ENCODE peak calls at places on chromosomes 6 and 20, in eight cellular contexts. G is HCT116, C is tibial nerve, L is ovary, F is uterus, O is esophagus squamous epithelium, H is stomach, I is heart left ventricle. S is an unnamed sample.

GRCh38 chr6:166221040-166221439 is 53.4 kb upstream of the TBXT start:
- DNase-seq in G (no peak), C (no peak), L (no peak), F (no peak), O (no peak), H (no peak), I (no peak), S (no peak)

GRCh38 chr6:71321344-71321743 is 32.7 kb downstream of the OGFRL1 start:
- DNase-seq in G (no peak), C (no peak), L (no peak), F (no peak), O (no peak), H (no peak), I (no peak), S (no peak)

GRCh38 chr6:5361371-5361770 is 100.1 kb downstream of the FARS2 start:
- DNase-seq in G (no peak), C (no peak), L (no peak), F (no peak), O (no peak), H (no peak), I (no peak), S (no peak)

GRCh38 chr6:29531668-29532067 is 27.9 kb downstream of the UBD start:
- DNase-seq in G (no peak), C (no peak), L (no peak), F (no peak), O (no peak), H (no peak), I (no peak), S (no peak)

GRCh38 chr6:134636221-134636830 is 313.6 kb downstream of the ALDH8A1 start:
- DNase-seq in G (no peak), C (no peak), L (no peak), F (no peak), O (no peak), H (no peak), I (no peak), S (no peak)

GRCh38 chr20:38806855-38807655 is 1.6 kb downstream of the PPP1R16B start:
- DNase-seq in G (no peak), C (no peak), L (no peak), F (no peak), O (no peak), H (no peak), I (no peak), S (no peak)

GRCh38 chr6:100289285-100289684 is 175.4 kb downstream of the SIM1 start:
- DNase-seq in G (no peak), C (no peak), L (no peak), F (no peak), O (no peak), H (no peak), I (no peak), S (no peak)

GRCh38 chr20:46282669-46283068 is 25.6 kb downstream of the CDH22 start:
- DNase-seq in G (no peak), C (no peak), L (no peak), F (no peak), O (no peak), H (no peak), I (no peak), S (no peak)

GRCh38 chr6:91167846-91168245 is 581.0 kb upstream of the MAP3K7 start:
- DNase-seq in G (no peak), C (no peak), L (no peak), F (no peak), O (no peak), H (no peak), I (no peak), S (no peak)

GRCh38 chr20:6651561-6651960 is 115.9 kb upstream of the BMP2 start:
- DNase-seq in G (no peak), C (no peak), L (no peak), F (no peak), O (no peak), H (no peak), I (no peak), S (no peak)

GRCh38 chr6:166587631-166588413 is 1.3 kb upstream of the RAMACL start:
- DNase-seq in G (no peak), C (no peak), L (no peak), F (no peak), O (no peak), H (no peak), I (no peak), S (no peak)

GRCh38 chr20:57633945-57634491 is 13.8 kb upstream of the ZBP1 start:
- DNase-seq in G (no peak), C (no peak), L (no peak), F (no peak), O (no peak), H (no peak), I (no peak), S (no peak)

GRCh38 chr6:157107915-157108651 is 215.2 kb downstream of the TMEM242 start:
- DNase-seq in G (no peak), C (no peak), L (no peak), F (no peak), O (no peak), H (no peak), I (no peak), S (no peak)

GRCh38 chr6:27250277-27250954 is 2.9 kb downstream of the PRSS16 start:
- DNase-seq in G (no peak), C (no peak), L (no peak), F (no peak), O (no peak), H (no peak), I (no peak), S (peak; percentile 36)

GRCh38 chr6:97437087-97437486 is 154.1 kb upstream of the MMS22L start:
- DNase-seq in G (peak; percentile 19), C (no peak), L (no peak), F (no peak), O (no peak), H (no peak), I (no peak), S (no peak)

GRCh38 chr6:3693879-3694278 is 57.6 kb downstream of the PXDC1 start:
- DNase-seq in G (no peak), C (no peak), L (no peak), F (no peak), O (no peak), H (no peak), I (no peak), S (no peak)

GRCh38 chr20:36861875-36862801 is 13.8 kb upstream of the TLDC2 start:
- DNase-seq in G (peak; percentile 42), C (peak; percentile 94), L (peak; percentile 87), F (peak; percentile 90), O (no peak), H (peak; percentile 52), I (peak; percentile 94), S (peak; percentile 80)

GRCh38 chr6:141914646-141915045 is 218.1 kb upstream of the GJE1 start:
- DNase-seq in G (no peak), C (no peak), L (no peak), F (no peak), O (no peak), H (no peak), I (no peak), S (no peak)

GRCh38 chr6:14635195-14635594 is 517.6 kb downstream of the CD83 start:
- DNase-seq in G (no peak), C (no peak), L (no peak), F (no peak), O (no peak), H (peak; percentile 36), I (no peak), S (no peak)

GRCh38 chr6:37897819-37898534 is 78.5 kb downstream of the ZFAND3 start:
- DNase-seq in G (no peak), C (no peak), L (no peak), F (no peak), O (no peak), H (no peak), I (no peak), S (no peak)

GRCh38 chr6:37893262-37893661 is 73.7 kb downstream of the ZFAND3 start:
- DNase-seq in G (no peak), C (no peak), L (no peak), F (no peak), O (no peak), H (no peak), I (no peak), S (no peak)

GRCh38 chr6:37894585-37894984 is 75.1 kb downstream of the ZFAND3 start:
- DNase-seq in G (no peak), C (no peak), L (no peak), F (no peak), O (no peak), H (no peak), I (no peak), S (no peak)

GRCh38 chr6:37897321-37897720 is 77.8 kb downstream of the ZFAND3 start:
- DNase-seq in G (peak; percentile 73), C (no peak), L (no peak), F (no peak), O (no peak), H (no peak), I (no peak), S (no peak)
- H3K4me3 ChIP-seq in G (peak overlapping the region; percentile 38), C (no peak overlapping the region), L (no peak overlapping the region), F (no peak overlapping the region), O (no peak overlapping the region), H (no peak overlapping the region), I (no peak overlapping the region), S (no peak overlapping the region)

DNA sequence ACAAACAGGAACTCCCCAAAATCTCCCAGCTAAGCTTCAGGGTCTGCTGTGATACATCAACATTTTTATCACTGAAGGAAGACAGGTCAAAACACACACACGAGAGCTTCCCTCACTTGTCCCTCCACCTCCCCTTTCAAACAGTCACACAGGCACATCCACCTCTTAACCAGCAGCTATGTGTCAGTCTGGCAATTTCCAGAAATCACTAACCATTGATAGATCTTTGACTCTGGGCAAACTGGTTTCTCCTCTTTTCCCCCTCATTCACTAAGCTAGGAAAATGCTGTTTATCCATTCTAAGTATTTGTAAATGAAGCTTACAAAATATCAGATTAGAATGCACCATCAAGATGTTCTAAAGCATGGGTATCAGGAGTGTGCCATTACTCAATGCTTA is 87.8 kb downstream of the DCDC2 start:
- DNase-seq in G (no peak), C (no peak), L (no peak), F (no peak), O (no peak), H (no peak), I (no peak), S (peak; percentile 9)
- TF ChIP-seq POLR2A in G (no peak), C (no peak), L (no peak), F (no peak), O (no peak), H (no peak), I (no peak), S (no peak)

DNA sequence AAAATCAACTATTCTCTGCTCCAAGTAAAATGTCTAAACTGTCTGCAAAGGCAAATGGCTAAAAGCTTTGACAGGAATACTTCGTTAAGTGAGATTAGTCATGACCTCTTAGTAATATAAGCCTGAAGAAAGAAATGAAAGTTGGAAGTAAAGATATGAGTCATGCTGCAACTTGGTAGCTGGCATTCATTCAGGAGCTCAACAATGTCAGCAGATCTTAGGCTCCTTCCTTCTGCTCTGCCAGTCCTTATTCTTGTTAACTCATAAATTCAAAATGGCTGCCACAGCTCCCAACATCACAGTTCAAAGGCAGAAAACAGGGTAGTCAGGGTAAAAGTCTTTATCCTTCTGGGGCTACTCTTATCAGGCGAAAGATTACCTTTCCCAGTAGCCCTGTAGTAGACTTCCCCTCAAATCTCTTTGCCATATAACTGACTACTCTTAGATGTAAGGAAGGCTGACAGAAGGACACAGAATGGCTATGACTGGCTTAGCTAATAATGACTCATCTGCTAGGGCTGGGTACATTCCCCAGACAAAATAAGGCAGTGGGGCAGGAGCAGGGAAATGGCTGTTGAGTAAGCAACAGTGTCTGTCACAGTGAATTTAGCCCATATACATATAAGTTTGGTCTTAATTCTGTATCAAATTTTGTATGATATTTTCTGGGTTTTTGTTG is 24.4 kb upstream of the C6orf62 start:
- DNase-seq in G (peak; percentile 76), C (no peak), L (no peak), F (no peak), O (no peak), H (peak; percentile 46), I (no peak), S (no peak)
- H3K4me3 ChIP-seq in G (peak overlapping the region; percentile 36), C (no peak overlapping the region), L (no peak overlapping the region), F (no peak overlapping the region), O (no peak overlapping the region), H (no peak overlapping the region), I (no peak overlapping the region), S (no peak overlapping the region)

GRCh38 chr6:131948692-131949614 is 2.2 kb downstream of the CCN2 start:
- DNase-seq in G (no peak), C (peak; percentile 36), L (no peak), F (peak; percentile 53), O (no peak), H (no peak), I (peak; percentile 35), S (peak; percentile 16)
- TF ChIP-seq POLR2A in G (no peak), C (no peak), L (no peak), F (no peak), O (no peak), H (no peak), I (no peak), S (no peak)

S was measured in thyroid gland.